ENCODE peak calls at places on chromosomes 3 and 15, in seven cellular contexts. E is testis, T is PC-3, B is A549, O is AG04450, Z is RWPE1, R is sigmoid colon. P is an unnamed sample.

GRCh38 chr3:171566803-171567422 is 106.7 kb upstream of the TNIK start:
- DNase-seq in R (no peak), B (peak; percentile 26), E (no peak), Z (peak; percentile 52), T (peak; percentile 76), O (peak; percentile 10), P (no peak)

GRCh38 chr15:60523056-60523455 is 44.1 kb upstream of the ICE2 start:
- DNase-seq in Z (peak; percentile 66), O (no peak), B (no peak), E (no peak), R (no peak), T (peak; percentile 85), P (no peak)

GRCh38 chr15:39239562-39239961 is 341.3 kb upstream of the THBS1 start:
- DNase-seq in B (no peak), O (no peak), E (no peak), Z (peak; percentile 53), T (peak; percentile 91), R (no peak), P (no peak)

GRCh38 chr15:57769266-57769665 is 62.8 kb downstream of the POLR2M start:
- DNase-seq in R (peak; percentile 71), T (no peak), Z (no peak), E (peak; percentile 34), B (no peak), O (peak; percentile 13), P (no peak)

GRCh38 chr15:57506422-57506821 is 85.3 kb upstream of the MYZAP start:
- DNase-seq in E (no peak), B (no peak), R (no peak), O (no peak), T (no peak), Z (no peak), P (no peak)

GRCh38 chr3:158105124-158105709 is 1.0 kb downstream of the SHOX2 start:
- DNase-seq in R (no peak), B (peak; percentile 38), E (no peak), Z (no peak), O (no peak), T (no peak), P (no peak)

GRCh38 chr3:171671709-171672108 is 138.6 kb downstream of the PLD1 start:
- DNase-seq in Z (no peak), E (no peak), O (no peak), T (no peak), R (no peak), B (no peak), P (no peak)

GRCh38 chr3:119437852-119438251 is 25.6 kb downstream of the TMEM39A start:
- DNase-seq in Z (no peak), R (no peak), E (no peak), O (no peak), B (no peak), T (no peak), P (no peak)

GRCh38 chr3:53704363-53704725 is 141.9 kb downstream of the CHDH start:
- DNase-seq in O (no peak), E (no peak), T (no peak), Z (no peak), R (no peak), B (no peak), P (no peak)

GRCh38 chr3:103499132-103499885 is 1064.5 kb downstream of the ZPLD1 start:
- DNase-seq in O (peak; percentile 11), Z (no peak), T (no peak), B (no peak), E (no peak), R (no peak), P (no peak)

GRCh38 chr15:84685304-84685703 is 27.3 kb upstream of the NMB start:
- DNase-seq in R (peak; percentile 68), O (peak; percentile 32), Z (peak; percentile 45), T (peak; percentile 47), E (no peak), B (no peak), P (no peak)

GRCh38 chr15:90307661-90308060 is 42.2 kb downstream of the NGRN start:
- DNase-seq in B (no peak), O (no peak), T (no peak), E (no peak), Z (no peak), R (no peak), P (no peak)
- H3K27ac ChIP-seq in B (no peak overlapping the region), O (no peak overlapping the region), T (no peak overlapping the region), E (no peak overlapping the region), Z (no peak overlapping the region), R (no peak overlapping the region), P (no peak overlapping the region)

DNA sequence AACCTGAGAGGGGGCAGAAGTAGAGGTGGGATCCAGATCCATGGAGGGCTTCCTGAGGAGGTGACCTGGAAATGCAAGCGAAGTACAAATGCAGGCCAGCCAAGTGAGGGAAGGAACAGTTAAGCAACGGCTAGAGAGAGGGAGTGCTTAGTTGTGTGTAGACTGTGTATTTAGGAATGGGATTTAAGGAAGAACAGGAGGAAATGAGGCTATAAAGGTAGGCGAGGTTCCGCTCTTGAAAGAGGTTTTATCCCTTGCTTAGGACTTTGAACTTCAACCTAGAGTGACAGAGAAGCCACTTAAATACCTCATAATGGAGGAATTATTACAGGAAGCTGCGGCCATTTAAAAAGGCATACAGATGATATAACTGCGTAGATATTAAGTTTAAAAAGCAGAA is 295.1 kb downstream of the THSD4 start:
- DNase-seq in T (no peak), Z (no peak), O (no peak), E (no peak), R (no peak), B (no peak), P (no peak)
- TF ChIP-seq CTCF in T (no peak), Z (no peak), O (no peak), E (no peak), R (no peak), B (no peak), P (no peak)

GRCh38 chr15:55750706-55751105 is 7.8 kb upstream of the PRTG start:
- DNase-seq in T (no peak), B (no peak), E (no peak), O (no peak), Z (no peak), R (no peak), P (no peak)
- H3K27ac ChIP-seq in T (no peak overlapping the region), B (no peak overlapping the region), E (no peak overlapping the region), O (no peak overlapping the region), Z (no peak overlapping the region), R (no peak overlapping the region), P (no peak overlapping the region)

GRCh38 chr15:69537085-69537484 is 84.5 kb downstream of the RPLP1 start:
- DNase-seq in B (no peak), R (no peak), Z (no peak), E (no peak), T (no peak), O (no peak), P (no peak)
- TF ChIP-seq CTCF in B (no peak), R (no peak), Z (no peak), E (no peak), T (no peak), O (no peak), P (no peak)

GRCh38 chr3:72445827-72446405 is 402.3 kb downstream of the SHQ1 start:
- DNase-seq in B (no peak), T (no peak), R (no peak), O (no peak), Z (no peak), E (no peak), P (no peak)
- H3K27ac ChIP-seq in B (peak overlapping the region; percentile 88), T (peak overlapping the region; percentile 18), R (peak overlapping the region; percentile 96), O (no peak overlapping the region), Z (peak overlapping the region; percentile 93), E (peak overlapping the region; percentile 96), P (no peak overlapping the region)

GRCh38 chr15:85839637-85840036 is 44.9 kb upstream of the KLHL25 start:
- DNase-seq in O (no peak), B (no peak), E (no peak), R (no peak), T (no peak), Z (no peak), P (no peak)

GRCh38 chr15:85837881-85838280 is 43.2 kb upstream of the KLHL25 start:
- DNase-seq in R (no peak), O (no peak), Z (no peak), E (no peak), T (no peak), B (no peak), P (no peak)

GRCh38 chr15:85838655-85839054 is 43.9 kb upstream of the KLHL25 start:
- DNase-seq in E (no peak), R (no peak), T (no peak), B (no peak), O (no peak), Z (no peak), P (no peak)

GRCh38 chr15:85840079-85840801 is 45.5 kb upstream of the KLHL25 start:
- DNase-seq in R (peak; percentile 89), O (no peak), Z (peak; percentile 83), T (peak; percentile 91), E (peak; percentile 86), B (peak; percentile 91), P (peak; percentile 75)

DNA sequence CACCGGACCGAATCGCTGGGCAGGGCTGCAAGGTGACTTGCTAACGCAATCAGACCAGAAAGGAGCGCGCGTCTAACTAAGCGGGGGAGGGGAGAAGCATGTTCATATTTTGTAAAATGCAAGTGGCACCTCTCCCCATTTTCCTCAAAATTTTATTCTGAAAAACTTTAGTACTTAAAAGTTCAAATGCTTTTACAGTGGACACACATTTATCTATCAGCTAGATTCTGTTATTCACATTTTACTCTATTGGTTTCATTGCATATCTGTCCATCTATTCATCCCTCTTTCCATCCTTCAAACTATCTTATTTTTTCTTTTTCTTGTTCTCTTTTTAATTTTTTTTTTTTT is 46.1 kb upstream of the KLHL25 start:
- DNase-seq in E (no peak), T (no peak), Z (no peak), B (no peak), O (no peak), R (no peak), P (no peak)
- TF ChIP-seq CTCF in E (no peak), T (no peak), Z (peak; percentile 77), B (no peak), O (no peak), R (no peak), P (peak; percentile 47)

GRCh38 chr15:86268558-86268957 is 188.9 kb downstream of the AGBL1 start:
- DNase-seq in T (no peak), E (no peak), R (no peak), O (no peak), Z (no peak), B (no peak), P (no peak)

GRCh38 chr15:86273309-86273708 is 193.6 kb downstream of the AGBL1 start:
- DNase-seq in B (no peak), T (no peak), Z (no peak), R (no peak), O (no peak), E (no peak), P (no peak)

GRCh38 chr15:86266896-86267484 is 187.3 kb downstream of the AGBL1 start:
- DNase-seq in T (peak; percentile 18), O (no peak), R (no peak), B (no peak), Z (no peak), E (no peak), P (no peak)

GRCh38 chr15:86263235-86263634 is 183.6 kb downstream of the AGBL1 start:
- DNase-seq in O (no peak), R (no peak), B (no peak), T (no peak), E (no peak), Z (no peak), P (no peak)

DNA sequence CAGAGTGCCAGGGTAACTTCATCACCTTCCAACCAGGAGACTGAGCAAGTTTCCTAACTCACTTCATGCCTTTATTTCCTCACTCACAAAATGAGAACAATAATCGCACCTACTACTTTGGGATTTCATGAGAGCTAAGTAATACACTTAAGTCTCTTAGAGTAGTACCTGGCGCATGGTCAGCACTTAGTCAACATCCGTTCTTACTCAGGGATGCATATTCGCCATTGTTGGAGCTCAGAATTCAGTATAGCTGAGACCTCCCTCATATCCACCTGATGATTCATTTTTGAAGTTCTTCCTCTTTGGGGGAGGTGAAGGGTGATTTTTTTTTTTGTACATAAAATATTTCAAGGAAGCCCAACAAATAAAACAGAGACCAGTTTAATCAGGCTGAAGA is 188.2 kb downstream of the AGBL1 start:
- DNase-seq in Z (peak; percentile 57), T (peak; percentile 60), R (no peak), E (no peak), O (no peak), B (no peak), P (no peak)
- H3K27ac ChIP-seq in Z (no peak overlapping the region), T (peak overlapping the region; percentile 66), R (no peak overlapping the region), E (no peak overlapping the region), O (no peak overlapping the region), B (no peak overlapping the region), P (no peak overlapping the region)

P was measured in CD4-positive, alpha-beta T cell.